ENCODE peak calls at places on chromosomes 11 and 22, in seven cellular contexts. D, C, T, Z, J, I and S are unnamed samples.

GRCh38 chr11:29984544-29984943 is 32.3 kb downstream of the KCNA4 start:
- DNase-seq in Z (no peak), J (no peak), T (no peak), D (no peak), I (no peak), C (no peak), S (no peak)

GRCh38 chr11:123434911-123435310 is 4.8 kb downstream of the GRAMD1B start:
- DNase-seq in D (no peak), C (no peak), I (no peak), Z (no peak), J (no peak), T (no peak), S (no peak)

GRCh38 chr11:9704620-9705019 is 40.7 kb downstream of the SWAP70 start:
- DNase-seq in Z (no peak), C (no peak), D (no peak), J (no peak), T (no peak), I (no peak), S (no peak)

GRCh38 chr11:69425444-69425843 is 56.0 kb upstream of the LINC01488 start:
- DNase-seq in T (no peak), J (no peak), D (no peak), I (no peak), Z (no peak), C (no peak), S (no peak)

GRCh38 chr11:560305-561147 is at the start of the genes LMNTD2 and RASSF7:
- DNase-seq in Z (peak), D (peak), J (peak), C (peak), T (peak), I (peak), S (peak)

GRCh38 chr11:44113572-44113971 is 18.1 kb downstream of the EXT2 start:
- DNase-seq in J (no peak), T (no peak), I (no peak), D (no peak), Z (no peak), C (no peak), S (no peak)

GRCh38 chr11:76140912-76141574 is 65.3 kb downstream of the WNT11 start:
- DNase-seq in C (no peak), I (no peak), J (no peak), Z (no peak), D (no peak), T (no peak), S (no peak)

GRCh38 chr11:2189938-2190669 is 18.5 kb upstream of the TH start:
- DNase-seq in T (no peak), J (no peak), D (no peak), Z (no peak), C (no peak), I (no peak), S (no peak)

GRCh38 chr11:129224538-129224937 is 32.4 kb upstream of the ARHGAP32 start:
- DNase-seq in I (no peak), J (no peak), Z (no peak), C (no peak), T (no peak), D (no peak), S (no peak)

GRCh38 chr22:45868586-45869443 is 108.1 kb downstream of the WNT7B start:
- DNase-seq in C (no peak), D (no peak), J (no peak), Z (no peak), T (no peak), I (no peak), S (no peak)

GRCh38 chr11:19913893-19914249 is 201.2 kb downstream of the NAV2 start:
- DNase-seq in D (no peak), C (no peak), T (no peak), I (no peak), J (no peak), Z (no peak), S (no peak)

GRCh38 chr22:19036523-19037273 is 85.5 kb downstream of the DGCR2 start:
- DNase-seq in T (peak), Z (no peak), J (no peak), D (no peak), I (no peak), C (no peak), S (peak)

GRCh38 chr22:30181459-30182353 is 64.9 kb downstream of the LIF start:
- DNase-seq in T (no peak), J (no peak), Z (no peak), I (no peak), C (no peak), D (no peak), S (no peak)

GRCh38 chr22:46801331-46801811 is 38.9 kb downstream of the TBC1D22A start:
- DNase-seq in T (no peak), D (no peak), J (no peak), Z (no peak), C (no peak), I (no peak), S (no peak)

GRCh38 chr11:15938983-15939382 is 417.4 kb downstream of the SOX6 start:
- DNase-seq in I (no peak), Z (no peak), D (no peak), J (no peak), T (no peak), C (no peak), S (no peak)

GRCh38 chr11:12195773-12196172 is 85.4 kb downstream of the MICAL2 start:
- DNase-seq in T (no peak), Z (no peak), C (no peak), D (no peak), J (no peak), I (no peak), S (no peak)

GRCh38 chr11:69892237-69892985 is 73.2 kb upstream of the FGF3 start:
- DNase-seq in I (no peak), C (no peak), T (no peak), D (no peak), Z (peak), J (no peak), S (peak)